ENCODE peak calls at places on chromosomes 6 and 20, in five cellular contexts. X is NCI-H1436, P is ACHN, D is NCI-H446 treated with DMSO at 0.1 percent for 48 hours, E is mesendoderm. R is an unnamed sample.

GRCh38 chr20:49552007-49552406 is 15.9 kb downstream of the PTGIS start:
- DNase-seq in D (no peak), E (no peak), P (no peak), X (no peak), R (no peak)

GRCh38 chr6:153804755-153805330 is 234.2 kb upstream of the OPRM1 start:
- DNase-seq in X (no peak), P (no peak), E (no peak), D (no peak), R (no peak)

GRCh38 chr20:48760403-48760889 is 67.4 kb downstream of the PREX1 start:
- DNase-seq in X (no peak), P (peak; percentile 27), D (no peak), E (no peak), R (no peak)

GRCh38 chr20:24653306-24653705 is 183.9 kb downstream of the SYNDIG1 start:
- DNase-seq in P (peak; percentile 41), X (no peak), E (no peak), D (no peak), R (no peak)

GRCh38 chr20:10447028-10447427 is 11.9 kb downstream of the SLX4IP start:
- DNase-seq in X (peak; percentile 9), E (no peak), D (peak; percentile 80), P (peak; percentile 25), R (no peak)

GRCh38 chr6:156582509-156582992 is 194.6 kb upstream of the ARID1B start:
- DNase-seq in E (no peak), P (no peak), D (no peak), X (peak; percentile 68), R (peak; percentile 98)

GRCh38 chr6:14228571-14228970 is 111.0 kb downstream of the CD83 start:
- DNase-seq in P (no peak), E (no peak), D (no peak), X (no peak), R (no peak)

GRCh38 chr20:47035191-47035590 is 140.5 kb downstream of the EYA2 start:
- DNase-seq in P (no peak), D (no peak), X (no peak), E (no peak), R (no peak)

GRCh38 chr6:16690244-16691142 is 70.8 kb downstream of the ATXN1 start:
- DNase-seq in E (no peak), X (no peak), D (no peak), P (no peak), R (no peak)

GRCh38 chr6:151325075-151326050 is 66.0 kb downstream of the ZBTB2 start:
- DNase-seq in D (no peak), X (peak; percentile 18), E (peak; percentile 48), P (peak; percentile 83), R (no peak)

GRCh38 chr6:160439751-160440150 is 91.6 kb downstream of the SLC22A3 start:
- DNase-seq in P (no peak), E (no peak), X (no peak), D (no peak), R (no peak)

R was measured in NCI-H187.